ENCODE peak calls at places on chromosomes 3 and 15, in four cellular contexts. G is stomach, L is cardiac muscle cell, F is body of pancreas. N is an unnamed sample. For H3K9me3, the result is how much of the 10 kb centered on the place peaks cover.

GRCh38 chr15:57597431-57597830 is 5.7 kb downstream of the MYZAP start:
- DNase-seq in F (no peak), G (peak), L (no peak), N (no peak)

GRCh38 chr3:46416134-46417119 is 9.4 kb downstream of the CCRL2 start:
- DNase-seq in F (no peak), L (no peak), G (no peak), N (no peak)

GRCh38 chr3:176714034-176714433 is 483.2 kb downstream of the TBL1XR1 start:
- DNase-seq in F (no peak), G (no peak), L (no peak), N (no peak)

GRCh38 chr3:13507247-13507790 is 27.2 kb downstream of the HDAC11 start:
- DNase-seq in L (peak), G (no peak), F (no peak), N (no peak)

GRCh38 chr15:77666296-77666660 is 33.6 kb upstream of the LINGO1 start:
- DNase-seq in L (peak), G (no peak), F (no peak), N (no peak)

GRCh38 chr15:58179741-58180381 is 41.7 kb downstream of the AQP9 start:
- DNase-seq in F (no peak), L (no peak), G (no peak), N (no peak)

GRCh38 chr15:69559440-69560215 is 107.0 kb downstream of the RPLP1 start:
- DNase-seq in L (no peak), F (no peak), G (no peak), N (no peak)

GRCh38 chr3:184320099-184320445 is 5.7 kb downstream of the EIF4G1 start:
- DNase-seq in L (no peak), F (peak), G (peak), N (peak)

GRCh38 chr3:50806806-50807205 is 132.1 kb downstream of the DOCK3 start:
- DNase-seq in F (no peak), G (no peak), L (peak), N (no peak)

GRCh38 chr15:58864602-58865419 is 68.7 kb downstream of the SLTM start:
- DNase-seq in G (peak), L (peak), F (peak), N (peak)

GRCh38 chr15:63054985-63055384 is 12.4 kb downstream of the TPM1 start:
- DNase-seq in F (no peak), G (no peak), L (no peak), N (no peak)
- H3K4me3 ChIP-seq in F (no peak), G (no peak), L (no peak), N (no peak)

GRCh38 chr3:27721717-27722564 is at the start of gene EOMES:
- DNase-seq in F (peak), L (peak), G (peak), N (peak)

GRCh38 chr3:27722957-27723802 is 1.1 kb upstream of the EOMES start:
- DNase-seq in G (no peak), F (no peak), L (peak), N (no peak)

GRCh38 chr3:27723803-27724458 is 1.8 kb upstream of the EOMES start:
- DNase-seq in F (no peak), G (no peak), L (no peak), N (no peak)

GRCh38 chr3:27726240-27726639 is 4.1 kb upstream of the EOMES start:
- DNase-seq in F (no peak), L (no peak), G (no peak), N (no peak)

GRCh38 chr3:27724459-27725197 is 2.5 kb upstream of the EOMES start:
- DNase-seq in L (peak), G (no peak), F (no peak), N (no peak)
- H3K9me3 ChIP-seq in L (under half), G (under half), F (under half), N (under half)

GRCh38 chr15:45473068-45473467 is 49.5 kb downstream of the SLC30A4 start:
- DNase-seq in G (no peak), F (no peak), L (no peak), N (no peak)

GRCh38 chr15:45468294-45468693 is 54.3 kb downstream of the SLC30A4 start:
- DNase-seq in F (no peak), L (no peak), G (no peak), N (no peak)

GRCh38 chr15:45471151-45471550 is 51.4 kb downstream of the SLC30A4 start:
- DNase-seq in F (no peak), G (no peak), L (no peak), N (no peak)

GRCh38 chr15:45469429-45469828 is 53.1 kb downstream of the SLC30A4 start:
- DNase-seq in F (no peak), G (no peak), L (no peak), N (no peak)

GRCh38 chr15:45469027-45469426 is 53.5 kb downstream of the SLC30A4 start:
- DNase-seq in L (no peak), F (no peak), G (no peak), N (no peak)
- H3K4me3 ChIP-seq in L (no peak), F (no peak), G (no peak), N (no peak)

DNA sequence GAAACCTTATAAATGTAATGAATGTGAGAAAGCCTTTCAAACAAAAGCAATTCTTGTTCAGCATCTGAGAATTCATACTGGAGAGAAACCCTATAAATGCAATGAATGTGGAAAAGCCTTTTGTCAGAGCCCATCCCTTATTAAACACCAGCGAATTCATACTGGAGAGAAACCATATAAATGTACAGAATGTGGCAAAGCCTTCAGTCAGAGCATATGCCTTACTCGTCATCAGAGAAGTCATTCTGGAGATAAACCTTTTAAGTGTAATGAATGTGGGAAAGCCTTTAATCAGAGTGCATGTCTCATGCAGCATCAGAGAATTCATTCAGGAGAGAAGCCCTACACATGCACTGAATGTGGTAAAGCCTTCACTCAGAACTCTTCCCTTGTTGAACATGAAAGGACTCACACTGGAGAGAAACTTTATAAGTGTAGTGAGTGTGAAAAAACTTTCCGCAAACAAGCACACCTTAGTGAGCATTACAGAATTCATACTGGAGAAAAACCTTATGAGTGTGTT is 5.3 kb downstream of the ZNF501 start:
- DNase-seq in G (no peak), L (no peak), F (no peak), N (no peak)
- H3K9me3 ChIP-seq in G (half or more), L (under half), F (under half), N (under half)

GRCh38 chr3:52246728-52247454 is 1.3 kb downstream of the PPM1M start:
- DNase-seq in F (no peak), L (no peak), G (no peak), N (peak)
- H3K4me3 ChIP-seq in F (no peak), L (no peak), G (peak), N (no peak)

DNA sequence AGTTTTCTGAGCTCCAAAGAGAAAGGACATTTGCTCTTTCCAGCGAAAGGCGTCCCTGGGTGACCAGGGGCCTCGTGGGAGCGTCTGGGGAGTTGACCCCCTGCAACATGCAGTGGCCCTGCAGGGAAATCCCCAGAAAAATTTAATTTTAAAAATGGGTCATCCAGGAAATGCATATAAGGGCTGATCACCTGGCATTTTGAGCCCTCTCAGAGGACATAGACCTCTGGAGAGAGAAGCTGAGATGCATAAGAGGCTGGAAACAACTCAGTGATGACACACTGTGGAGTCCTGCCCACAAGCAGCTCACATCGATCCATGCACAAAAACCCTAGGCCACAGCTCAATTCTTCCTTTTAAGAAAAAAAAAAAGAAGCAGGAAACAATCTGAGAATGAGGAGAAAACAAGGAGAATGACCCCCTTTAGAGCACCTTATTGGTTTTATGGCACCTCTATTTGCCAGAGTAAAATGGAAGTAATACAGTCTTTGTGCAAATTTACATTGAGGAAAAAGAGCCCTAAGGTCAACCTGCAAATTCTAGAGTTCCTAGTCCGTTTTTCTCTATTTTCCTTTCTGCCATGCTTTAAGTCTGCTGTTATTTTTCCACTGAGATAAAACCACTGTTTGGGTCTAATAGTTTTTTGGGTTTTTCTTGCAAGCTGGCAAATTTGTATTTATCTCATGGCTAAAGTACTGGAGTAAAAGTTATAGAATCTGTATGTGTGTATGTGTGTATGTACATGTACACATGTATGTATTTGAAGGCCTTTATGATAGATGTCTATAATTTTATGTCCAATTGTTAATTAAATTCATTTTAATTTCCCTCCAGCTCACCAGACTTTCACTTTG is 6.9 kb upstream of the BDH1 start:
- DNase-seq in F (no peak), L (no peak), G (no peak), N (no peak)
- H3K9me3 ChIP-seq in F (under half), L (under half), G (under half), N (under half)

DNA sequence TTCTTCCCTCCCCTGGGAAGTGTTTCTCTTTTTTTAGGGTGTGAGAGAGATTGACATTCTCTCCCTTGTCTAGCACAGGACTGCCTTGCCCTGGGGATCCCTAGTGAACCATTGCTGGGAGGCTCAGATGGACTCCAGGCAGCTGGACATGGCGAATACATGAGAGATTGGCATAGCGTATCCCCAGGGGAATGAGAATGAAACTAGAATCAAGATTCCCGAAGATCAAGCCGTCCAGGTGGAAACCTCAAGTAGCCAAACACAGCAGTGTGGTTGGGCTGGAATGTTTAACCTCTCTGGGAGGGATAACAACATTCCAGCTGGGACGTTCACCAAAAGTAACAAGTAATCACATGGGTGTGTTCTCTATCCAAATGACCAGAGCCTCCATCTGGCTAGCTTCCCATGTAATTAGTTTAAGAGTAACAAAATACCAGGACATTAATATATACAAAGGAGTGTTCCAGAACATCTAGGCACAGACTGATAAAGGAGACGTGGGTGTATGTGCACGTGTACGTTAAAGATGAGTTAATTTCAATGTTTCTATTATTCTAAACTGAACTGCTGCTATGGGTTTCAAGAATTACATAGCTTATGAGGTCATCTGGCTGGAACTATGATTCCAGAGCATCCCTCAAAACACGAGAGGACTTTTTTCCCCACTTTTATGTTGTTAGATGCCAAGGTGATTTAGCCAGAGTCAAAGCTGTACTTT is 118.5 kb upstream of the NR2E3 start:
- DNase-seq in F (no peak), G (peak), L (no peak), N (peak)
- H3K4me3 ChIP-seq in F (no peak), G (no peak), L (no peak), N (no peak)